ENCODE peak calls at places on chromosomes 6 and 20, in seven cellular contexts. R is K562, J is HepG2, D is H1, C is SK-N-SH, Q is HCT116, G is GM12878. B is an unnamed sample.
A peak's percentile ranks its signal among the peaks of the same experiment; 100 is the strongest.

GRCh38 chr6:43833996-43834390 is 64.0 kb downstream of the VEGFA start:
- DNase-seq in R (no peak), J (no peak), D (no peak), C (no peak), Q (no peak), G (no peak), B (no peak)

GRCh38 chr6:16964553-16965499 is 137.0 kb upstream of the STMND1 start:
- DNase-seq in R (peak; percentile 76), J (peak; percentile 67), D (peak; percentile 71), C (peak; percentile 70), Q (peak; percentile 39), G (peak; percentile 12), B (peak; percentile 42)

GRCh38 chr6:142551145-142551811 is 249.5 kb downstream of the ADGRG6 start:
- DNase-seq in R (no peak), J (no peak), D (no peak), C (no peak), Q (peak; percentile 37), G (no peak), B (no peak)

GRCh38 chr6:2876210-2877056 is 26.7 kb downstream of the SERPINB9 start:
- DNase-seq in R (no peak), J (peak; percentile 100), D (no peak), C (peak; percentile 79), Q (peak; percentile 58), G (no peak), B (peak; percentile 76)

GRCh38 chr6:148342146-148343027 is at the start of gene SASH1:
- DNase-seq in R (no peak), J (peak; percentile 96), D (peak; percentile 85), C (peak; percentile 24), Q (peak; percentile 62), G (peak; percentile 5), B (peak; percentile 41)

GRCh38 chr6:169831450-169832246 is 80.2 kb downstream of the ERMARD start:
- DNase-seq in R (peak; percentile 82), J (peak; percentile 60), D (peak; percentile 79), C (peak; percentile 88), Q (peak; percentile 38), G (no peak), B (peak; percentile 62)

GRCh38 chr6:146990284-146990683 is 213.9 kb upstream of the STXBP5 start:
- DNase-seq in R (no peak), J (peak; percentile 13), D (no peak), C (no peak), Q (no peak), G (no peak), B (no peak)

GRCh38 chr20:8764289-8764962 is 304.5 kb upstream of the PLCB4 start:
- DNase-seq in R (no peak), J (no peak), D (no peak), C (no peak), Q (no peak), G (no peak), B (no peak)

GRCh38 chr20:45017859-45018258 is 51.5 kb downstream of the STK4 start:
- DNase-seq in R (no peak), J (no peak), D (no peak), C (no peak), Q (no peak), G (no peak), B (no peak)

GRCh38 chr20:1108437-1108920 is 9.9 kb upstream of the PSMF1 start:
- DNase-seq in R (peak; percentile 61), J (peak; percentile 60), D (no peak), C (peak; percentile 73), Q (peak; percentile 26), G (no peak), B (peak; percentile 71)

GRCh38 chr6:117829594-117830319 is 77.3 kb upstream of the SLC35F1 start:
- DNase-seq in R (peak; percentile 19), J (peak; percentile 44), D (peak; percentile 17), C (peak; percentile 27), Q (peak; percentile 51), G (no peak), B (peak; percentile 49)

GRCh38 chr20:22583773-22584629 is at the start of gene FOXA2:
- DNase-seq in R (peak; percentile 48), J (peak; percentile 93), D (no peak), C (no peak), Q (no peak), G (no peak), B (no peak)

GRCh38 chr20:53752583-53752970 is 158.9 kb upstream of the ZNF217 start:
- DNase-seq in R (no peak), J (no peak), D (no peak), C (no peak), Q (no peak), G (no peak), B (no peak)

GRCh38 chr20:59821201-59821600 is 112.2 kb downstream of the SYCP2 start:
- DNase-seq in R (no peak), J (no peak), D (no peak), C (no peak), Q (no peak), G (no peak), B (no peak)

GRCh38 chr6:34147906-34148701 is 2.2 kb upstream of the GRM4 start:
- DNase-seq in R (no peak), J (no peak), D (no peak), C (no peak), Q (no peak), G (no peak), B (no peak)

GRCh38 chr6:75349262-75349984 is 64.8 kb upstream of the TMEM30A start:
- DNase-seq in R (peak; percentile 10), J (no peak), D (no peak), C (peak; percentile 60), Q (no peak), G (no peak), B (peak; percentile 4)

GRCh38 chr6:111114484-111114883 is 27.2 kb downstream of the SLC16A10 start:
- DNase-seq in R (no peak), J (no peak), D (no peak), C (no peak), Q (no peak), G (no peak), B (no peak)

GRCh38 chr6:152380351-152380767 is 256.8 kb downstream of the SYNE1 start:
- DNase-seq in R (no peak), J (peak; percentile 9), D (no peak), C (peak; percentile 16), Q (no peak), G (no peak), B (no peak)

GRCh38 chr20:45098096-45098773 is 2.7 kb downstream of the KCNS1 start:
- DNase-seq in R (no peak), J (no peak), D (peak; percentile 36), C (peak; percentile 71), Q (no peak), G (no peak), B (no peak)

GRCh38 chr20:50594231-50594590 is 84.0 kb downstream of the PTPN1 start:
- DNase-seq in R (no peak), J (no peak), D (no peak), C (no peak), Q (no peak), G (no peak), B (no peak)
- TF ChIP-seq JUND in R (no peak), J (no peak), D (no peak), C (no peak), Q (no peak), G (no peak), B (no peak)

DNA sequence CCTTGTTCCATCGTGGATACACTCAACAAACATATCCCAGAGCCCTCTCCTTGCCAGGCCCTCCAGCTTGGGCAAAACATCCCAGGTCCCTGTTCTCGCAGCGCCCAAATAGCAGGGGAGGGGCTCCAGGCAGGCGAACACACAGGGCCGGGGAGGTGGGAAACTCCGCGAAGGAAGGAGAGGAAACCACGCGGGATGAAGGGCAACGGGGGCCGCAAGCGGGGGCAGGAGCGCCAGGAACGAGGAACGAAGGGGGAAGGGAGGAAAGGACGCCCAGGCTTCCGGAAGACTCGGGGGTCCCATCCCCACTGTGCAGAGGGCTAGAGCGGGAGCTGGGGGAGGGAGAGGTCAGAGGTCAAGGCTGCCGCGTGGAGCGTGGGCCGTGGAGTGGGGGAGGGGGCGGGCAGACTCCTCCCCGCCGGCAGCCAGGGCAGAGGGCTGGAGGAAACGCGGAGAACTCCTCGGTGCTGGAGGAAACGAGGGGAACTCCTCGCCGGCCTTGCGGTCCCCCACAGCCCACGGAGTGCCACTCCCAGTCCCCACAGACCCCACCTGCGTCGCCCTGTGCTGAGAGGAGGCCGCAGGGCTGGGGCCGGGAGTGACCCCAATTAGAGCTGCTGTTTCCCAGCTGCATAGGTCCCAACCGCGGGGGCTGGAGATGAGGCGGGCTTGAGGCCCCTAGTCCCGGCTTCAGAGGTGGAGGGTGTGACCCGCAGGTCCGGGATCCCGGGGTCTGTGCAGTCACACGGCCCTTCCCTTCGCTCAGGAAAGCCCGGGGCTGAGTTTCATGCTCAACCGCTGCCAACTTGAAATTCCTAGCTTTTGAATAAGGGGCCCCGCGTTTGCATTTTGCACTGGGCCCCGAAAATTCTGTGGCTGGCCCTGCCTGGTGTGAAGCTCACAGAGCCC is 1.2 kb upstream of the RBM38 start:
- DNase-seq in R (peak; percentile 72), J (no peak), D (no peak), C (no peak), Q (no peak), G (no peak), B (no peak)
- TF ChIP-seq JUND in R (no peak), J (no peak), D (no peak), C (no peak), Q (no peak), G (peak; percentile 50), B (no peak)

GRCh38 chr6:13014551-13015378 is 298.2 kb downstream of the PHACTR1 start:
- DNase-seq in R (no peak), J (no peak), D (no peak), C (peak; percentile 78), Q (no peak), G (no peak), B (no peak)
- TF ChIP-seq JUND in R (no peak), J (no peak), D (no peak), C (no peak), Q (no peak), G (no peak), B (no peak)

GRCh38 chr20:19760371-19760721 is 2.3 kb downstream of the RIN2 start:
- DNase-seq in R (no peak), J (no peak), D (no peak), C (no peak), Q (no peak), G (no peak), B (no peak)

GRCh38 chr20:19757487-19757972 is 528 bp upstream of the RIN2 start:
- DNase-seq in R (no peak), J (peak; percentile 60), D (no peak), C (peak; percentile 82), Q (no peak), G (no peak), B (peak; percentile 80)

GRCh38 chr20:19758888-19759331 is 852 bp downstream of the RIN2 start:
- DNase-seq in R (no peak), J (peak; percentile 74), D (no peak), C (peak; percentile 65), Q (no peak), G (no peak), B (peak; percentile 81)

GRCh38 chr20:19756756-19757486 is 1.1 kb upstream of the RIN2 start:
- DNase-seq in R (no peak), J (no peak), D (no peak), C (no peak), Q (no peak), G (no peak), B (peak; percentile 51)

GRCh38 chr20:19757973-19758887 is at the start of gene RIN2:
- DNase-seq in R (no peak), J (peak; percentile 86), D (peak; percentile 88), C (peak; percentile 98), Q (peak; percentile 21), G (no peak), B (peak; percentile 94)
- TF ChIP-seq JUND in R (no peak), J (peak; percentile 10), D (no peak), C (no peak), Q (no peak), G (no peak), B (no peak)

GRCh38 chr6:78619016-78619415 is 248.3 kb upstream of the IRAK1BP1 start:
- DNase-seq in R (no peak), J (no peak), D (no peak), C (no peak), Q (no peak), G (no peak), B (no peak)
- TF ChIP-seq JUND in R (no peak), J (no peak), D (no peak), C (no peak), Q (no peak), G (no peak), B (no peak)

GRCh38 chr6:119978274-119978889 is 628.8 kb upstream of the MAN1A1 start:
- DNase-seq in R (no peak), J (peak; percentile 15), D (no peak), C (peak; percentile 11), Q (no peak), G (no peak), B (no peak)
- TF ChIP-seq JUND in R (no peak), J (no peak), D (no peak), C (no peak), Q (no peak), G (no peak), B (no peak)

B was measured in T47D.